ENCODE peak calls at places on chromosomes 12 and 14, in eight cellular contexts. Y is T-helper 2 cell; V is D341Med; J is left ventricle myocardium inferior; B is stimulated activated CD8-positive, alpha-beta memory T cell treated with anti-CD3 and anti-CD28 coated beads, Interleukin-7, amount 100 ng/mL, for 1 hour; H is uterus; L is bronchial epithelial cell; O is trophoblast cell. Q is an unnamed sample.

GRCh38 chr14:52363001-52363704 is 49.0 kb downstream of the PTGER2 start:
- DNase-seq in Y (no peak), V (no peak), J (no peak), B (no peak), H (no peak), L (no peak), O (no peak), Q (no peak)

GRCh38 chr12:53078425-53079225 is 565 bp downstream of the SPRYD3 start:
- DNase-seq in Y (peak; percentile 64), V (no peak), J (no peak), B (no peak), H (no peak), L (peak; percentile 37), O (peak; percentile 47), Q (no peak)

GRCh38 chr12:114167431-114167830 is 201.3 kb upstream of the RBM19 start:
- DNase-seq in Y (no peak), V (no peak), J (no peak), B (no peak), H (no peak), L (no peak), O (no peak), Q (no peak)

GRCh38 chr12:31588976-31589375 is 2.0 kb downstream of the DENND5B start:
- DNase-seq in Y (no peak), V (no peak), J (no peak), B (no peak), H (no peak), L (no peak), O (no peak), Q (no peak)

GRCh38 chr12:7122876-7123769 is 5.6 kb downstream of the RBP5 start:
- DNase-seq in Y (no peak), V (no peak), J (peak; percentile 42), B (no peak), H (no peak), L (no peak), O (no peak), Q (peak; percentile 62)

GRCh38 chr12:45192041-45192695 is 23.7 kb upstream of the ANO6 start:
- DNase-seq in Y (peak; percentile 70), V (no peak), J (no peak), B (no peak), H (no peak), L (peak; percentile 69), O (peak; percentile 89), Q (no peak)

GRCh38 chr12:88946377-88946997 is 366.2 kb upstream of the KITLG start:
- DNase-seq in Y (peak; percentile 1), V (peak; percentile 22), J (no peak), B (no peak), H (no peak), L (peak; percentile 55), O (peak; percentile 13), Q (no peak)

GRCh38 chr14:65745396-65746190 is 333.1 kb downstream of the FUT8 start:
- DNase-seq in Y (no peak), V (no peak), J (no peak), B (no peak), H (no peak), L (no peak), O (no peak), Q (no peak)

GRCh38 chr12:28086521-28086920 is 103.7 kb upstream of the CCDC91 start:
- DNase-seq in Y (peak; percentile 11), V (no peak), J (no peak), B (no peak), H (no peak), L (no peak), O (no peak), Q (no peak)

GRCh38 chr14:55240526-55241178 is 30.6 kb upstream of the FBXO34 start:
- DNase-seq in Y (no peak), V (no peak), J (no peak), B (no peak), H (no peak), L (no peak), O (peak; percentile 72), Q (peak; percentile 18)

GRCh38 chr14:55858604-55859003 is 259.6 kb upstream of the PELI2 start:
- DNase-seq in Y (no peak), V (no peak), J (no peak), B (no peak), H (no peak), L (no peak), O (no peak), Q (no peak)

GRCh38 chr12:93622485-93622884 is 50.0 kb downstream of the SOCS2 start:
- DNase-seq in Y (no peak), V (no peak), J (no peak), B (no peak), H (no peak), L (no peak), O (no peak), Q (no peak)

GRCh38 chr14:103023881-103024473 is 33.4 kb downstream of the CDC42BPB start:
- DNase-seq in Y (no peak), V (no peak), J (peak; percentile 32), B (no peak), H (no peak), L (peak; percentile 34), O (no peak), Q (peak; percentile 52)

GRCh38 chr14:89303452-89304435 is 113.3 kb downstream of the FOXN3 start:
- DNase-seq in Y (no peak), V (no peak), J (peak; percentile 53), B (no peak), H (peak; percentile 65), L (peak; percentile 46), O (peak; percentile 52), Q (peak; percentile 29)

GRCh38 chr14:104977681-104978647 is at the start of gene AHNAK2:
- DNase-seq in Y (peak; percentile 59), V (peak; percentile 97), J (peak; percentile 78), B (no peak), H (peak; percentile 74), L (peak; percentile 70), O (peak; percentile 88), Q (peak; percentile 62)

GRCh38 chr14:65412881-65413738 is 580 bp downstream of the FUT8 start:
- DNase-seq in Y (peak; percentile 53), V (peak; percentile 70), J (peak; percentile 14), B (peak; percentile 1), H (peak; percentile 20), L (peak; percentile 36), O (peak; percentile 74), Q (no peak)

GRCh38 chr12:132160671-132161045 is 16.4 kb downstream of the NOC4L start:
- DNase-seq in Y (no peak), V (no peak), J (no peak), B (no peak), H (no peak), L (no peak), O (no peak), Q (peak; percentile 8)

GRCh38 chr12:45730842-45731336 is 1.4 kb downstream of the ARID2 start:
- DNase-seq in Y (peak; percentile 64), V (no peak), J (no peak), B (no peak), H (no peak), L (peak; percentile 35), O (peak; percentile 2), Q (peak; percentile 22)

GRCh38 chr12:57089259-57090245 is 638 bp downstream of the NAB2 start:
- DNase-seq in Y (peak; percentile 54), V (peak; percentile 64), J (peak; percentile 83), B (no peak), H (peak; percentile 82), L (no peak), O (peak; percentile 69), Q (peak; percentile 81)

GRCh38 chr14:100268591-100269207 is 29.8 kb downstream of the YY1 start:
- DNase-seq in Y (no peak), V (no peak), J (no peak), B (no peak), H (no peak), L (no peak), O (no peak), Q (no peak)

GRCh38 chr12:93180566-93180965 is 197.2 kb upstream of the NUDT4 start:
- DNase-seq in Y (no peak), V (no peak), J (no peak), B (no peak), H (no peak), L (no peak), O (no peak), Q (no peak)

GRCh38 chr12:25590021-25590721 is 37.1 kb upstream of the LMNTD1 start:
- DNase-seq in Y (peak; percentile 27), V (no peak), J (no peak), B (no peak), H (no peak), L (no peak), O (no peak), Q (no peak)

GRCh38 chr12:125360540-125360939 is 295.3 kb downstream of the AACS start:
- DNase-seq in Y (no peak), V (no peak), J (no peak), B (no peak), H (no peak), L (no peak), O (no peak), Q (no peak)

GRCh38 chr14:82438416-82438815 is 904.8 kb upstream of the SEL1L start:
- DNase-seq in Y (no peak), V (no peak), J (no peak), B (no peak), H (no peak), L (no peak), O (no peak), Q (no peak)

GRCh38 chr12:130041983-130042812 is 120.1 kb upstream of the FZD10 start:
- DNase-seq in Y (peak; percentile 20), V (peak; percentile 77), J (no peak), B (no peak), H (no peak), L (no peak), O (peak; percentile 53), Q (peak; percentile 37)

GRCh38 chr14:65784574-65784973 is 372.0 kb downstream of the FUT8 start:
- DNase-seq in Y (no peak), V (no peak), J (no peak), B (no peak), H (no peak), L (no peak), O (no peak), Q (no peak)

GRCh38 chr14:102319351-102320032 is at the start of gene ZNF839:
- DNase-seq in Y (peak; percentile 94), V (peak; percentile 90), J (peak; percentile 93), B (peak; percentile 90), H (peak; percentile 92), L (peak; percentile 70), O (peak; percentile 90), Q (peak; percentile 94)

GRCh38 chr14:37246427-37246829 is 48.7 kb downstream of the MIPOL1 start:
- DNase-seq in Y (peak; percentile 19), V (peak; percentile 35), J (no peak), B (no peak), H (no peak), L (peak; percentile 56), O (peak; percentile 68), Q (no peak)

Q was measured in heart right ventricle.